ENCODE peak calls at places on chromosomes 7 and 10, in four cellular contexts. M, S, V and H are unnamed samples.
A peak's percentile ranks its signal among the peaks of the same experiment; 100 is the strongest.

GRCh38 chr7:44323381-44324203 is 1.8 kb downstream of the CAMK2B start:
- DNase-seq in V (peak; percentile 45), S (no peak), M (no peak), H (no peak)

GRCh38 chr10:24866615-24867583 is 85.5 kb downstream of the PRTFDC1 start:
- DNase-seq in V (no peak), S (peak; percentile 6), M (peak; percentile 38), H (no peak)

GRCh38 chr7:25009271-25009670 is 29.3 kb upstream of the OSBPL3 start:
- DNase-seq in M (no peak), V (no peak), S (no peak), H (no peak)

GRCh38 chr7:158753900-158754299 is 49.3 kb upstream of the NCAPG2 start:
- DNase-seq in S (no peak), V (no peak), M (no peak), H (no peak)

GRCh38 chr7:953547-954327 is 743 bp downstream of the ADAP1 start:
- DNase-seq in M (no peak), V (peak; percentile 74), S (peak; percentile 59), H (no peak)

GRCh38 chr7:29122081-29122480 is 24.3 kb downstream of the CPVL start:
- DNase-seq in V (no peak), S (no peak), M (no peak), H (no peak)

GRCh38 chr10:24703700-24704099 is 20.0 kb downstream of the ARHGAP21 start:
- DNase-seq in S (no peak), V (no peak), M (no peak), H (no peak)

GRCh38 chr7:25596443-25596842 is 368.2 kb upstream of the NPVF start:
- DNase-seq in V (no peak), S (no peak), M (no peak), H (no peak)

GRCh38 chr7:64872351-64872750 is 30.7 kb upstream of the ZNF273 start:
- DNase-seq in M (no peak), S (no peak), V (no peak), H (no peak)

GRCh38 chr7:150633926-150634325 is 1.7 kb upstream of the GIMAP6 start:
- DNase-seq in M (no peak), S (no peak), V (no peak), H (no peak)

GRCh38 chr7:150629347-150629746 is 2.8 kb downstream of the GIMAP6 start:
- DNase-seq in V (no peak), M (no peak), S (no peak), H (no peak)

GRCh38 chr7:150631866-150632864 is at the start of gene GIMAP6:
- DNase-seq in M (no peak), V (no peak), S (no peak), H (no peak)

GRCh38 chr7:150627959-150628358 is 4.2 kb downstream of the GIMAP6 start:
- DNase-seq in V (no peak), S (no peak), M (no peak), H (no peak)

GRCh38 chr7:150631084-150631824 is 931 bp downstream of the GIMAP6 start:
- DNase-seq in V (no peak), M (no peak), S (no peak), H (no peak)
- TF ChIP-seq FOSL1 in V (no peak), M (no peak), S (no peak), H (no peak)

GRCh38 chr7:112195717-112196116 is 10.5 kb downstream of the DOCK4 start:
- DNase-seq in V (no peak), M (no peak), S (no peak), H (no peak)
- H3K4me1 ChIP-seq in V (peaks cover 3% of the 10 kb centered on the region), M (no peaks in the 10 kb centered on the region), S (peaks cover 80% of the 10 kb centered on the region), H (peaks cover 5% of the 10 kb centered on the region)

GRCh38 chr10:131049051-131049450 is 262.5 kb downstream of the TCERG1L start:
- DNase-seq in S (no peak), M (no peak), V (peak; percentile 86), H (no peak)

GRCh38 chr10:131053192-131053591 is 258.3 kb downstream of the TCERG1L start:
- DNase-seq in V (no peak), S (no peak), M (no peak), H (no peak)

GRCh38 chr10:131047501-131047900 is 264.0 kb downstream of the TCERG1L start:
- DNase-seq in S (no peak), M (no peak), V (no peak), H (no peak)

GRCh38 chr10:131048595-131048994 is 262.9 kb downstream of the TCERG1L start:
- DNase-seq in M (no peak), V (peak; percentile 63), S (no peak), H (no peak)

DNA sequence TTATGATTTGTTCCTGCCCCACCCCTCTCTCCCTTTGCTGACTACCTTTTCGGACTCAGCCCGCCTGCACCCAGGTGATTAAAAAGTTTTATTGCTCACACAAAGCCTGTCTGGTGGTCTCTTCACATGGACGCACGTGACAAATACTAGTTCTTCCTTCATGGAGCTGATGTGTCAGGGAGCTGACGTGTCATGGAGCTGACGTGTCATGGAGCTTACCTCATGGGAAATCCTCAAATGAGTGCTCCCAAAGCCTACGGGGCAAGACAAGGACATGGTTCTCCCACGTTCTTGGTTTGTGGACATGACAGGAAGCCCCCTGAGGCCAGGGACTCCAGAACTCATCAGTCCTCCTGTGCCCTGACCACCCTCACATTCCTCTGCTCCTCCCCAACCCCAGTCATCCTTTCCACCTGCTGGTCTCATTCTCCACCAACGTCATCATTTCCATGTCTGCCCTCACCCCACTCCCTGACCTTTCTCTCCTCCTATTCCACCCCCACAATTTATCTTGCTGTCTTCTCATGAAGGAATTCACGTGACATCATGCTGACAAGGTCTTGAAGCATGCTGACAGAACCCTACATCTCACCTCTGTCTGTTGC is 261.3 kb downstream of the TCERG1L start:
- DNase-seq in S (no peak), M (no peak), V (no peak), H (no peak)
- TF ChIP-seq FOSL1 in S (no peak), M (no peak), V (no peak), H (no peak)

DNA sequence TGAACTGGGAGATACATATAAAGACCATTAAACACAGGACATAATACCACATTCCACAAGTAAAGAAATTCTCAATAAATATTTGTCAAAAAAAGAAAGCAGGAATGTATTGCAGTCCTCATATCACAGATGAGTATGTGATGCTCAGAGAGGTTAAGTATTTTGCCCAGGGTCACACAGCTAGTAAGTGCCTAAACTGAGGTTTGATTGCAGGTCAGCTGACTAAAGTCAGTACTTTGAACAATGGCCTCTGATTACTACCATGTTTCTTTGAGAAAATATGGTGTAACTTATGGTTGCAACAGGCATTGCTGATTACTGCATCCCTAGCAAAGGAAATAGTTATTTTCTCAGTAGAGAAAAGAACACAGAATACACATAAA is 267.1 kb downstream of the ELMO1 start:
- DNase-seq in V (no peak), M (no peak), S (no peak), H (no peak)
- H3K4me1 ChIP-seq in V (no peaks in the 10 kb centered on the region), M (no peaks in the 10 kb centered on the region), S (peaks cover 41% of the 10 kb centered on the region), H (no peaks in the 10 kb centered on the region)

GRCh38 chr10:61828788-61829187 is 72.7 kb upstream of the ARID5B start:
- DNase-seq in M (no peak), V (no peak), S (no peak), H (no peak)

GRCh38 chr10:61828034-61828433 is 73.5 kb upstream of the ARID5B start:
- DNase-seq in V (no peak), M (no peak), S (no peak), H (no peak)

GRCh38 chr10:61832866-61833481 is 68.5 kb upstream of the ARID5B start:
- DNase-seq in V (no peak), M (no peak), S (no peak), H (no peak)

GRCh38 chr10:61830072-61830845 is 71.2 kb upstream of the ARID5B start:
- DNase-seq in V (no peak), S (no peak), M (no peak), H (no peak)

DNA sequence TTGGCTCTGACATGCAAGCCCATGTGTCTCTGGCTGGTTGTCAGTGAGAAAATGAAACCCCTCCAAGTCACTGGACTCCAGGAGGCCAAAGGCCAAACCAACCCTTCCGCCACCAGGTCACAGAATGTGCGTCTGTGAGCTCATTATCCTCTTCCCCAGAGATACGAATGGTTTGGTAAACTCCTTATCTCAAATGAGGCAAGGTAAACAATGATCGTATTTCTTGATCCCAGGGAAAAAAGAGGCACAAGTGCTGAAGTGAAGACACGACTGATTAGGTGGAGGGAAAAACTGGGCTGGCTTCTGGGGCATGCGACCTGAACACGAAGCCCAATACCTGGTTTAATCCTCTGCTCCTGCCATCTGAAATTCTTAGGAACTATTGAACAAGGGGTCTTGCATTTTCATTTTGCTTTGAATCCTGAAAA is 70.6 kb upstream of the ARID5B start:
- DNase-seq in M (peak; percentile 52), V (no peak), S (peak; percentile 42), H (no peak)
- TF ChIP-seq FOSL1 in M (peak; percentile 78), V (no peak), S (no peak), H (no peak)

GRCh38 chr10:32054087-32054486 is 2.1 kb downstream of the KIF5B start:
- DNase-seq in M (no peak), S (peak; percentile 46), V (no peak), H (no peak)

GRCh38 chr10:32050145-32050544 is 6.1 kb downstream of the KIF5B start:
- DNase-seq in M (no peak), V (no peak), S (no peak), H (no peak)

GRCh38 chr10:32049113-32049512 is 7.1 kb downstream of the KIF5B start:
- DNase-seq in S (no peak), M (no peak), V (no peak), H (no peak)

DNA sequence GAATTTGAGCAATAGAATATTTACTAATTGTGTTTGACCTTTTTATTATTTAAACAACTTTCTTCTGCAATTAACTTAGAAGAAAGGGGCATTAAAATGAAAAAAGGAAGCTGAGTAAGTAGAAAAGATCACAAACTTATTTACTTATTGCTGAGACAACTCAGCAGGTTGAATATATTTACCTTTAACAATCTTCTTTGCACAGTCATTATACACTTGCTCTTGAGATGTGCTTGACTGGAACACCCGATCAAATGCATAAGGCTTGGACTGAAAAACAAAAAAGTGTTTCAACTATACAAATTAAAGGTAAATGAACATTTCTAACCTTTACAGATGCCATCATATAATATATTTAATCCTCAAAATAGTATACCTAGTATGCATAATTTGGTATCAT is 7.9 kb downstream of the KIF5B start:
- DNase-seq in S (no peak), M (no peak), V (no peak), H (no peak)
- H3K4me1 ChIP-seq in S (peaks cover 82% of the 10 kb centered on the region), M (peaks cover 10% of the 10 kb centered on the region), V (peaks cover 4% of the 10 kb centered on the region), H (no peaks in the 10 kb centered on the region)

GRCh38 chr10:80323298-80323697 is 33.3 kb downstream of the DYDC1 start:
- DNase-seq in S (no peak), M (no peak), V (no peak), H (no peak)

GRCh38 chr10:80322158-80322557 is 32.7 kb upstream of the MAT1A start:
- DNase-seq in M (no peak), V (no peak), S (no peak), H (no peak)

GRCh38 chr10:80322711-80323110 is 33.3 kb upstream of the MAT1A start:
- DNase-seq in M (no peak), V (no peak), S (no peak), H (no peak)

GRCh38 chr10:80324891-80325364 is 31.6 kb downstream of the DYDC1 start:
- DNase-seq in M (no peak), V (no peak), S (no peak), H (no peak)

GRCh38 chr10:80324086-80324485 is 32.5 kb downstream of the DYDC1 start:
- DNase-seq in V (no peak), S (no peak), M (no peak), H (no peak)
- TF ChIP-seq FOSL1 in V (no peak), S (no peak), M (peak; percentile 52), H (peak; percentile 18)

GRCh38 chr7:114929570-114929969 is 7.7 kb downstream of the MDFIC start:
- DNase-seq in S (no peak), M (no peak), V (no peak), H (no peak)
- H3K4me1 ChIP-seq in S (no peaks in the 10 kb centered on the region), M (no peaks in the 10 kb centered on the region), V (peaks cover 3% of the 10 kb centered on the region), H (no peaks in the 10 kb centered on the region)